ENCODE peak calls at places on chromosome 15, in five cellular contexts. E is fibroblast of lung, Z is hypothalamus, M is AG09319, F is upper lobe of left lung. U is an unnamed sample.

GRCh38 chr15:34119291-34119690 is 17.4 kb downstream of the PGBD4 start:
- DNase-seq in Z (no peak), F (no peak), M (no peak), E (peak; percentile 28), U (no peak)

GRCh38 chr15:64844576-64845140 is 2.9 kb downstream of the PLEKHO2 start:
- DNase-seq in E (no peak), Z (no peak), M (no peak), F (no peak), U (no peak)

GRCh38 chr15:83574345-83574744 is 79.6 kb upstream of the ADAMTSL3 start:
- DNase-seq in Z (no peak), M (no peak), F (no peak), E (no peak), U (no peak)

GRCh38 chr15:62940755-62941361 is 101.7 kb upstream of the TPM1 start:
- DNase-seq in F (no peak), M (peak; percentile 86), Z (peak; percentile 81), E (peak; percentile 96), U (peak; percentile 85)

GRCh38 chr15:28098360-28098765 is 752 bp downstream of the OCA2 start:
- DNase-seq in F (peak; percentile 67), M (no peak), E (no peak), Z (no peak), U (no peak)

GRCh38 chr15:78265752-78266224 is 1.4 kb downstream of the DNAJA4 start:
- DNase-seq in Z (no peak), E (peak; percentile 53), M (no peak), F (no peak), U (no peak)

GRCh38 chr15:40047413-40048154 is 8.6 kb upstream of the SRP14 start:
- DNase-seq in Z (peak; percentile 35), F (peak; percentile 74), M (no peak), E (peak; percentile 58), U (no peak)

GRCh38 chr15:86159436-86159835 is 79.8 kb downstream of the AGBL1 start:
- DNase-seq in E (no peak), F (no peak), Z (no peak), M (no peak), U (no peak)

GRCh38 chr15:24865300-24865699 is 89.5 kb upstream of the SNRPN start:
- DNase-seq in Z (no peak), F (no peak), E (no peak), M (no peak), U (no peak)

GRCh38 chr15:91473894-91474293 is 373.8 kb downstream of the SV2B start:
- DNase-seq in M (no peak), Z (no peak), F (no peak), E (peak; percentile 88), U (no peak)

GRCh38 chr15:22952826-22953579 is 27.2 kb downstream of the CYFIP1 start:
- DNase-seq in Z (no peak), F (peak; percentile 81), M (no peak), E (peak; percentile 69), U (no peak)

U was measured in HS-27A.